ENCODE peak calls at places on chromosomes 4 and X, in seven cellular contexts. Z is Karpas-422; X is activated CD4-positive, CD25-positive, alpha-beta regulatory T cell treated with anti-CD3 and anti-CD28 coated beads, Interleukin-2, amount 50 U/mL, for 72 hours; M is GM13977; O is posterior vena cava; A is fibroblast of pulmonary artery; I is head of caudate nucleus. H is an unnamed sample.
A peak's percentile ranks its signal among the peaks of the same experiment; 100 is the strongest.

GRCh38 chr4:103400405-103400804 is 202.3 kb upstream of the CENPE start:
- DNase-seq in Z (no peak), X (no peak), M (no peak), O (no peak), A (peak; percentile 48), I (no peak), H (no peak)

GRCh38 chr4:158606969-158607368 is 64.7 kb downstream of the C4orf46 start:
- DNase-seq in Z (no peak), X (no peak), M (no peak), O (no peak), A (no peak), I (no peak), H (no peak)

GRCh38 chr4:152103181-152103901 is 342.5 kb upstream of the GATB start:
- DNase-seq in Z (no peak), X (no peak), M (no peak), O (no peak), A (no peak), I (no peak), H (no peak)

GRCh38 chr4:15755321-15755750 is 22.8 kb upstream of the CD38 start:
- DNase-seq in Z (no peak), X (no peak), M (no peak), O (no peak), A (peak; percentile 49), I (no peak), H (no peak)

GRCh38 chrX:8183281-8183680 is 12.2 kb upstream of the VCX2 start:
- DNase-seq in Z (no peak), X (no peak), M (no peak), O (no peak), A (no peak), I (no peak), H (no peak)

GRCh38 chr4:30536231-30536630 is 183.9 kb upstream of the PCDH7 start:
- DNase-seq in Z (no peak), X (no peak), M (no peak), O (no peak), A (peak; percentile 35), I (no peak), H (no peak)

GRCh38 chr4:55125763-55126541 is 557 bp upstream of the KDR start:
- DNase-seq in Z (peak; percentile 14), X (no peak), M (no peak), O (no peak), A (peak; percentile 27), I (no peak), H (no peak)

GRCh38 chrX:98071331-98071730 is 1187.6 kb downstream of the RPA4 start:
- DNase-seq in Z (no peak), X (no peak), M (no peak), O (no peak), A (no peak), I (no peak), H (no peak)

GRCh38 chrX:23799469-23800065 is 16.6 kb downstream of the SAT1 start:
- DNase-seq in Z (no peak), X (no peak), M (no peak), O (no peak), A (peak; percentile 80), I (no peak), H (no peak)